ENCODE peak calls at places on chromosomes 4 and X, in four cellular contexts. P is pancreas, B is astrocyte, T is foreskin fibroblast. Y is an unnamed sample.

GRCh38 chrX:149628280-149628679 is 3.3 kb downstream of the TMEM185A start:
- DNase-seq in P (no peak), B (no peak), T (no peak), Y (no peak)

GRCh38 chr4:101163936-101164335 is 183.4 kb downstream of the PPP3CA start:
- DNase-seq in P (no peak), B (no peak), T (no peak), Y (peak)

GRCh38 chrX:130885996-130886395 is 17.0 kb downstream of the ENOX2 start:
- DNase-seq in P (no peak), B (no peak), T (no peak), Y (no peak)

GRCh38 chr4:75036046-75036445 is 103.1 kb downstream of the PARM1 start:
- DNase-seq in P (no peak), B (no peak), T (no peak), Y (no peak)

GRCh38 chr4:4787421-4787820 is 72.0 kb upstream of the MSX1 start:
- DNase-seq in P (no peak), B (no peak), T (no peak), Y (no peak)

GRCh38 chrX:85113746-85114145 is 110.1 kb downstream of the APOOL start:
- DNase-seq in P (no peak), B (no peak), T (no peak), Y (no peak)

GRCh38 chr4:39357002-39357401 is 9.2 kb downstream of the RFC1 start:
- DNase-seq in P (no peak), B (no peak), T (no peak), Y (no peak)

GRCh38 chr4:124234771-124235170 is 477.8 kb downstream of the ANKRD50 start:
- DNase-seq in P (no peak), B (peak), T (no peak), Y (no peak)

GRCh38 chr4:153591441-153591840 is 92.6 kb upstream of the TLR2 start:
- DNase-seq in P (no peak), B (no peak), T (peak), Y (no peak)

GRCh38 chr4:61214680-61215079 is 14.6 kb downstream of the ADGRL3 start:
- DNase-seq in P (no peak), B (no peak), T (no peak), Y (peak)

GRCh38 chr4:1207603-1208265 is 35.4 kb upstream of the SPON2 start:
- DNase-seq in P (peak), B (peak), T (peak), Y (peak)

GRCh38 chr4:6621556-6621927 is 18.9 kb upstream of the MRFAP1 start:
- DNase-seq in P (peak), B (no peak), T (no peak), Y (no peak)

GRCh38 chr4:152540293-152540674 is 4.4 kb upstream of the FBXW7 start:
- DNase-seq in P (no peak), B (no peak), T (no peak), Y (peak)

GRCh38 chr4:171847751-171848150 is 34.5 kb downstream of the GALNTL6 start:
- DNase-seq in P (no peak), B (no peak), T (no peak), Y (peak)

GRCh38 chr4:146407257-146407656 is 114.5 kb downstream of the SLC10A7 start:
- DNase-seq in P (no peak), B (no peak), T (no peak), Y (no peak)

GRCh38 chr4:3244002-3244401 is 5.0 kb upstream of the MSANTD1 start:
- DNase-seq in P (peak), B (no peak), T (no peak), Y (no peak)

GRCh38 chr4:6044805-6045204 is 26.6 kb upstream of the C4orf50 start:
- DNase-seq in P (no peak), B (no peak), T (no peak), Y (no peak)

GRCh38 chrX:33132569-33132968 is 78.8 kb downstream of the DMD start:
- DNase-seq in P (no peak), B (no peak), T (no peak), Y (no peak)

GRCh38 chr4:106707776-106708603 is 328.1 kb downstream of the DKK2 start:
- DNase-seq in P (no peak), B (peak), T (peak), Y (peak)

GRCh38 chr4:107008115-107008514 is 28.0 kb downstream of the DKK2 start:
- DNase-seq in P (no peak), B (no peak), T (no peak), Y (no peak)

GRCh38 chrX:69051901-69052300 is 113.4 kb downstream of the PJA1 start:
- DNase-seq in P (no peak), B (no peak), T (no peak), Y (no peak)

GRCh38 chr4:53044651-53044960 is 182.5 kb downstream of the RASL11B start:
- DNase-seq in P (no peak), B (no peak), T (no peak), Y (no peak)

GRCh38 chrX:63961964-63962363 is 176.9 kb upstream of the ARHGEF9 start:
- DNase-seq in P (no peak), B (no peak), T (no peak), Y (no peak)

GRCh38 chr4:22498866-22499265 is 17.0 kb downstream of the ADGRA3 start:
- DNase-seq in P (no peak), B (no peak), T (no peak), Y (no peak)

GRCh38 chr4:81466841-81467671 is 4.7 kb downstream of the RASGEF1B start:
- DNase-seq in P (no peak), B (peak), T (peak), Y (peak)

GRCh38 chr4:18934197-18934596 is 912.6 kb upstream of the LCORL start:
- DNase-seq in P (no peak), B (no peak), T (no peak), Y (peak)

GRCh38 chrX:38805294-38806053 is 4.2 kb downstream of the MID1IP1 start:
- DNase-seq in P (peak), B (peak), T (peak), Y (peak)

GRCh38 chrX:10022580-10023245 is 55.6 kb downstream of the CLDN34 start:
- DNase-seq in P (no peak), B (peak), T (no peak), Y (peak)

GRCh38 chr4:52864816-52865215 is 2.7 kb downstream of the RASL11B start:
- DNase-seq in P (no peak), B (peak), T (no peak), Y (peak)

GRCh38 chrX:125436855-125437254 is 117.2 kb downstream of the TEX13C start:
- DNase-seq in P (no peak), B (no peak), T (no peak), Y (peak)

GRCh38 chrX:50432760-50433377 is 37.8 kb downstream of the DGKK start:
- DNase-seq in P (no peak), B (no peak), T (no peak), Y (no peak)

GRCh38 chr4:57037982-57038604 is 59.4 kb downstream of the POLR2B start:
- DNase-seq in P (peak), B (no peak), T (peak), Y (peak)

GRCh38 chr4:165384608-165385007 is 5.8 kb downstream of the CPE start:
- DNase-seq in P (no peak), B (peak), T (peak), Y (peak)

GRCh38 chr4:47462799-47463234 is 685 bp downstream of the COMMD8 start:
- DNase-seq in P (no peak), B (no peak), T (no peak), Y (peak)

GRCh38 chr4:142446965-142447474 is 399.1 kb downstream of the INPP4B start:
- DNase-seq in P (no peak), B (no peak), T (no peak), Y (no peak)
- TF ChIP-seq CTCF in P (no peak), B (no peak), T (no peak), Y (no peak)

GRCh38 chrX:136778914-136779313 is 1.8 kb downstream of the ARHGEF6 start:
- DNase-seq in P (no peak), B (no peak), T (no peak), Y (no peak)
- H3K4me3 ChIP-seq in P (no peak), B (no peak), T (no peak), Y (no peak)

GRCh38 chr4:143184217-143184502 is 557 bp upstream of the USP38 start:
- DNase-seq in P (no peak), B (no peak), T (no peak), Y (no peak)

GRCh38 chr4:143184503-143185252 is at the start of gene USP38:
- DNase-seq in P (peak), B (peak), T (peak), Y (peak)

GRCh38 chr4:143183513-143184216 is 1.1 kb upstream of the USP38 start:
- DNase-seq in P (no peak), B (no peak), T (no peak), Y (no peak)

DNA sequence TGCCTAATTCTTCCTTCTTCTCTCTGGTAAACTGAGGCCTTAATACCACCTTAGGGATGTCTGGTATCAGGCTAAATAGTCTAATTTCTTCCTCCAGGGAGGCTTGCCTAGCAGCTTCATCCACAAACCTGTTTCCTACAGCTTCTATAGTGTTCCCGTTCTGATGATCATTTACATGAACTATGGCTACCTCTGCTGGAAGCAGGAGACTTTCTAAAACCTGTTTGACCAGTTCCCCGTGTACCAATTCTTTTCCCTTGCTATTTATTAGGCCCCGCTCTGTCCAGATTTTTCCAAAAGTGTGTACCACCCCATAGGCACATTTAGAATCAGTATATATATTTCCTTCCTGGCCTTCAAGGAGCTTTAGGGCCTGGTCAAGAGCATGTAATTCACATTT is 5.8 kb upstream of the USP38 start:
- DNase-seq in P (no peak), B (no peak), T (no peak), Y (no peak)
- TF ChIP-seq CTCF in P (no peak), B (no peak), T (no peak), Y (no peak)

DNA sequence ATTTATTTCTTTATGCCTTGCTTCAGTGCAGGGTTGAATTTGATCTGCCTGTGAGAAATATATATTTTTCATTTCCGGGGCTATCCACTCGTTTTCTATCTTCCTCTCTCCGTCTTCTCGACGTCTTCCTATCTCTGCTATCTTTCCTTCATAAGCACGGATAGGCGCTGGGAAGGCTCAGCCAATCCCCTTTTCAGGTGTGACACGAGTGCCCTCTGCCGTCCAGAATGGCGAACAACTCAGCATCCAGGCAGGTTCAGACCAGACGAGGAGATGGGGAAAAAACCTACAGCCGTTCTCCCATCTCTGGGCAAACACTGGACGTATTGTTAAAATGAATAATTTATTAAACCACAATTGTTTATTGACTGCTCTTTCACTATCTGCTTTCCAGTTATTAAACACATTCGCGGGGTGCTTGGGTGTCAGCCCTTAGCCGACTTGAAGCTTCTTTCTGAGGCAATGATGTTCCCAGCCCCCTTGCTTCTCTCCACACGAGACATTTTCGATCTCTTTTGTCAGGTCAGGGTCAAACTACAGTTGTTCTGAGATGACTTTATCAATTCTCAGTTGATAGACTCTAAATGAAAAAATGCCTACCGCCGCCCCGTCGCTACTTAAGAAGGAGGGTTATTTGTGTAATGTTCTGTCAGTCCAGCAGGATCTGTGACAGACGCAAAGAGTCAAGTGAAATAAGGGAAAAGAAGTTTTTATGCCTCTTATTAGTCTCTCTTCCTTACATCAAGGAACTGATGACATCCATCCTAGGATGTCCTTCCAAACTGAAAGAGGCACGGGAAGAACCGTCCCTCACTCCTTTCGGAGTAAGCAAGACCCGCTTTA is 96.3 kb upstream of the NOCT start:
- DNase-seq in P (peak), B (peak), T (peak), Y (peak)
- H3K4me3 ChIP-seq in P (no peak), B (no peak), T (peak), Y (no peak)

GRCh38 chr4:78666830-78667258 is 109.3 kb upstream of the BMP2K start:
- DNase-seq in P (no peak), B (no peak), T (no peak), Y (no peak)

GRCh38 chr4:78667764-78668163 is 108.4 kb upstream of the BMP2K start:
- DNase-seq in P (no peak), B (no peak), T (no peak), Y (no peak)

GRCh38 chr4:78671812-78672440 is 104.2 kb upstream of the BMP2K start:
- DNase-seq in P (no peak), B (no peak), T (no peak), Y (no peak)

GRCh38 chr4:78667337-78667736 is 108.8 kb upstream of the BMP2K start:
- DNase-seq in P (no peak), B (no peak), T (no peak), Y (no peak)

DNA sequence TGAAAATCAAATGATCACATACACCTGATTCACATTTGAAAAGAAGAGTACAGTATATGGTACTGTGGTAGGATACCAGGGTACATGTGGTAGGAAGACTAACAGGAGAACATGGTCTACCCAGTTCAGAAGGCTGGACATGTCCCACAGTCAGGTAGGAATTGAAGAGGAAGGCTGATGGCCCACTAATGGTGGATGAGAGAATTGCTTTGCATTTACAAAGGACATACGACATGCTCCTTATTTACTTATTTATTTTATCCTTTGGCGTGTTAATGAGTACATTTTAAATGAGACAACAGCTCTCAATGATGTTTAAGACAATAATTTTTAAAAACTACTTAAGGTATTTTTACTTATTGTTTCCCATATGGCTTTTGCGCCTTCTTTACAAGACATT is 106.7 kb upstream of the BMP2K start:
- DNase-seq in P (no peak), B (no peak), T (no peak), Y (no peak)
- TF ChIP-seq CTCF in P (no peak), B (peak), T (no peak), Y (peak)

DNA sequence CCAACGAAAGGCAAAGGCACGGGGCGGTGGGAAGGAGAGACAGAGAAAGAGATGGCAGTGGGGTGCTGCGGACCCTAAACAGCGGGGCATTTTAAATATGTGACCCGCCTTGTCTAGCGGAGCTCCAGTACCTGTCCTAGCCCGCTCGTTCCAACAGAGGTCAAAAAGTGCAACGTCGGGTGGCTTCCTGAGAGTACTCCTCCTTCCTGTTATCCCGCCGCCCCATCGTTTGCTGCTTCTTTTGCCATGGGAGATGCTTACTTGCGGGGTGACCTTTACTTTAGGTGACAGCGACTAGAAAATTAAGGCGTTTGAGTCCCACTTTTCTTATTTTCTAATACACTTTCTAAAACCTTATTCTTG is 734 bp downstream of the NRK start:
- DNase-seq in P (peak), B (no peak), T (no peak), Y (no peak)
- H3K4me3 ChIP-seq in P (no peak), B (peak), T (no peak), Y (peak)

GRCh38 chrX:24294619-24295018 is 19.2 kb downstream of the SUPT20HL2 start:
- DNase-seq in P (no peak), B (no peak), T (no peak), Y (peak)
- TF ChIP-seq CTCF in P (no peak), B (peak), T (no peak), Y (peak)

DNA sequence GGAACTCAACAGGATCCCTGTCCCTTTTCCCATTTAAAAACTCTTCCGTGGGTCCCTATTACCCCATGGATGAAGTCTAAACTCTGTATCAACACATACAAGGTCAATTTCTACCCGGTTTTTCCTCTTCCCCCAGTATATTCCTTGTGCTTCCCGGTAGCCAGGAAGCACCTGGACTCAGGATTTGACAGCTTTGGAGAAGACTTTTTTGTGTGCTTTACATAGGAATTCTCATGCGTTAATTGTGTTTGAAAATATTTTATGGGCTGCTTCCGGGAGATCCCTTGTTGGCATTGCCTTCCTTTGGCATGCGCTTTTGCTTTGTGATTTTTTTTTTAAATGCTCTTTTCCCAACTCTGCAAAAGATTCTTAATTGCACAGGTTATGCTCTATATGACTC is 7.2 kb downstream of the SMS start:
- DNase-seq in P (no peak), B (no peak), T (no peak), Y (no peak)
- H3K4me3 ChIP-seq in P (no peak), B (no peak), T (no peak), Y (no peak)